ENCODE peak calls at places on chromosomes 3 and 15, in nine cellular contexts. One of them, this sample, is unnamed.
A peak's percentile ranks its signal among the peaks of the same experiment; 100 is the strongest.

GRCh38 chr3:50333744-50334328 is 5.8 kb upstream of the TUSC2 start:
- DNase-seq in left ventricle myocardium inferior: peak; percentile 64
- DNase-seq in OCI-LY7: no peak
- DNase-seq in psoas muscle: peak; percentile 71
- DNase-seq in body of pancreas: no peak
- DNase-seq in aorta: no peak
- DNase-seq in CD4-positive, alpha-beta memory T cell: peak; percentile 61
- DNase-seq in IMR-90: peak; percentile 86
- DNase-seq in A673: no peak
- DNase-seq in this sample: no peak

GRCh38 chr15:90160781-90161727 is 40.1 kb upstream of the SEMA4B start:
- DNase-seq in left ventricle myocardium inferior: no peak
- DNase-seq in OCI-LY7: no peak
- DNase-seq in psoas muscle: no peak
- DNase-seq in body of pancreas: peak; percentile 97
- DNase-seq in aorta: no peak
- DNase-seq in CD4-positive, alpha-beta memory T cell: no peak
- DNase-seq in IMR-90: no peak
- DNase-seq in A673: no peak
- DNase-seq in this sample: no peak

GRCh38 chr3:20069178-20069532 is 28.9 kb downstream of the KAT2B start:
- DNase-seq in left ventricle myocardium inferior: no peak
- DNase-seq in OCI-LY7: no peak
- DNase-seq in psoas muscle: no peak
- DNase-seq in body of pancreas: no peak
- DNase-seq in aorta: no peak
- DNase-seq in CD4-positive, alpha-beta memory T cell: no peak
- DNase-seq in IMR-90: no peak
- DNase-seq in A673: no peak
- DNase-seq in this sample: no peak

GRCh38 chr3:150968341-150968740 is 4.2 kb downstream of the CLRN1 start:
- DNase-seq in left ventricle myocardium inferior: no peak
- DNase-seq in OCI-LY7: no peak
- DNase-seq in psoas muscle: no peak
- DNase-seq in body of pancreas: no peak
- DNase-seq in aorta: no peak
- DNase-seq in CD4-positive, alpha-beta memory T cell: no peak
- DNase-seq in IMR-90: no peak
- DNase-seq in A673: no peak
- DNase-seq in this sample: no peak

GRCh38 chr3:114685053-114685630 is 391.3 kb downstream of the TIGIT start:
- DNase-seq in left ventricle myocardium inferior: no peak
- DNase-seq in OCI-LY7: no peak
- DNase-seq in psoas muscle: no peak
- DNase-seq in body of pancreas: no peak
- DNase-seq in aorta: no peak
- DNase-seq in CD4-positive, alpha-beta memory T cell: no peak
- DNase-seq in IMR-90: no peak
- DNase-seq in A673: no peak
- DNase-seq in this sample: no peak

GRCh38 chr3:186965141-186965879 is 35.0 kb downstream of the ST6GAL1 start:
- DNase-seq in left ventricle myocardium inferior: no peak
- DNase-seq in OCI-LY7: no peak
- DNase-seq in psoas muscle: no peak
- DNase-seq in body of pancreas: no peak
- DNase-seq in aorta: no peak
- DNase-seq in CD4-positive, alpha-beta memory T cell: no peak
- DNase-seq in IMR-90: peak; percentile 24
- DNase-seq in A673: peak; percentile 97
- DNase-seq in this sample: no peak

GRCh38 chr15:44094776-44095175 is 100.3 kb downstream of the FRMD5 start:
- DNase-seq in left ventricle myocardium inferior: no peak
- DNase-seq in OCI-LY7: no peak
- DNase-seq in psoas muscle: no peak
- DNase-seq in body of pancreas: no peak
- DNase-seq in aorta: no peak
- DNase-seq in CD4-positive, alpha-beta memory T cell: no peak
- DNase-seq in IMR-90: no peak
- DNase-seq in A673: peak; percentile 50
- DNase-seq in this sample: no peak

GRCh38 chr3:55296035-55296434 is 191.1 kb downstream of the WNT5A start:
- DNase-seq in left ventricle myocardium inferior: no peak
- DNase-seq in OCI-LY7: no peak
- DNase-seq in psoas muscle: no peak
- DNase-seq in body of pancreas: no peak
- DNase-seq in aorta: no peak
- DNase-seq in CD4-positive, alpha-beta memory T cell: no peak
- DNase-seq in IMR-90: peak; percentile 80
- DNase-seq in A673: no peak
- DNase-seq in this sample: no peak

GRCh38 chr3:143750856-143751255 is 97.4 kb downstream of the SLC9A9 start:
- DNase-seq in left ventricle myocardium inferior: no peak
- DNase-seq in OCI-LY7: no peak
- DNase-seq in psoas muscle: no peak
- DNase-seq in body of pancreas: no peak
- DNase-seq in aorta: no peak
- DNase-seq in CD4-positive, alpha-beta memory T cell: no peak
- DNase-seq in IMR-90: no peak
- DNase-seq in A673: peak; percentile 21
- DNase-seq in this sample: no peak

GRCh38 chr3:71062920-71063767 is 520.4 kb downstream of the FOXP1 start:
- DNase-seq in left ventricle myocardium inferior: no peak
- DNase-seq in OCI-LY7: no peak
- DNase-seq in psoas muscle: no peak
- DNase-seq in body of pancreas: no peak
- DNase-seq in aorta: no peak
- DNase-seq in CD4-positive, alpha-beta memory T cell: peak; percentile 53
- DNase-seq in IMR-90: peak; percentile 65
- DNase-seq in A673: no peak
- DNase-seq in this sample: no peak

DNA sequence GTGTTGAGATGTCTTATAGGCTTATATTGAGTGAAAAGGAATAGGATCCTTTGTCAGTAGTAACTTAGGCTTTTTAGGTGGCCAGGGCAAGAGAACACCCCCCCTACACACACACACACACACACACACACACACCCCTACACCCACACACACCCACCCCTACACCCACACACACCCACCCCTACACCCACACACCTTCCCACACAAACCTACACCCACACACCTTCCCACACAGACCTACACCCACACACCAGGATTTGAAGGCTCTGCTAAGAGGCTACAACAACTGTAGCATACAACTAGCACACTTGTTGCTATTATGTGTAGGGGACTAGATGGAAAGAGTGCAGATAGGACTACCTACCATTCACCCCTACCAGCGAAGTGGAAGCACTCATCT is 172.6 kb downstream of the PGPEP1L start:
- DNase-seq in left ventricle myocardium inferior: no peak
- DNase-seq in OCI-LY7: no peak
- DNase-seq in psoas muscle: no peak
- DNase-seq in body of pancreas: no peak
- DNase-seq in aorta: no peak
- DNase-seq in CD4-positive, alpha-beta memory T cell: no peak
- DNase-seq in IMR-90: no peak
- DNase-seq in A673: no peak
- DNase-seq in this sample: no peak
- H3K9me3 ChIP-seq in left ventricle myocardium inferior: peaks cover 46% of the 10 kb centered on the region
- H3K9me3 ChIP-seq in OCI-LY7: peaks cover 11% of the 10 kb centered on the region
- H3K9me3 ChIP-seq in psoas muscle: peaks cover 32% of the 10 kb centered on the region
- H3K9me3 ChIP-seq in body of pancreas: no peaks in the 10 kb centered on the region
- H3K9me3 ChIP-seq in aorta: peaks cover 3% of the 10 kb centered on the region
- H3K9me3 ChIP-seq in CD4-positive, alpha-beta memory T cell: peaks cover 7% of the 10 kb centered on the region
- H3K9me3 ChIP-seq in IMR-90: peaks cover 24% of the 10 kb centered on the region
- H3K9me3 ChIP-seq in A673: peaks cover 34% of the 10 kb centered on the region
- H3K9me3 ChIP-seq in this sample: peaks cover 7% of the 10 kb centered on the region

DNA sequence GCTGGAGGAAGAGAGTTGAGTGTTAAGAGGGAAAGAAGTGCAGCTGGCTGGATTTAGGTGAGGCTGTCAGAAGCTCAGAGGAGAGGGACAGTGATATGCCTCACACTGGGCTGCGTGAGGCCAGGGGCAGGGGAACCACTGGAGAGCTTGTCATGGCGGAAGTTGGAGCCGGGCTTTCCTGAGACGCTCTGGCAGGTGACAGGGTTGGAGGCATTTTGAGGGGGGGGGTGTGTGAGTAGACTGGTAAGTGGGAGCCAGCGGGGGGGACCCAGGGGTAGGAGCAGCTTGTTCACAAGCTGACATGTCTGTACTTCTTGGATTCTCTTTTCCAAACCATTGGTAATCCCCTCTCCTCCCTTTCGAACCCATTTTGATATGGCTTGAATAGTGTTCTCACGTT is 331.5 kb upstream of the RGMA start:
- DNase-seq in left ventricle myocardium inferior: no peak
- DNase-seq in OCI-LY7: no peak
- DNase-seq in psoas muscle: no peak
- DNase-seq in body of pancreas: no peak
- DNase-seq in aorta: no peak
- DNase-seq in CD4-positive, alpha-beta memory T cell: no peak
- DNase-seq in IMR-90: no peak
- DNase-seq in A673: no peak
- DNase-seq in this sample: no peak
- H3K9me3 ChIP-seq in left ventricle myocardium inferior: no peaks in the 10 kb centered on the region
- H3K9me3 ChIP-seq in OCI-LY7: no peaks in the 10 kb centered on the region
- H3K9me3 ChIP-seq in psoas muscle: no peaks in the 10 kb centered on the region
- H3K9me3 ChIP-seq in body of pancreas: no peaks in the 10 kb centered on the region
- H3K9me3 ChIP-seq in aorta: no peaks in the 10 kb centered on the region
- H3K9me3 ChIP-seq in CD4-positive, alpha-beta memory T cell: no peaks in the 10 kb centered on the region
- H3K9me3 ChIP-seq in IMR-90: peaks cover 42% of the 10 kb centered on the region
- H3K9me3 ChIP-seq in A673: no peaks in the 10 kb centered on the region
- H3K9me3 ChIP-seq in this sample: no peaks in the 10 kb centered on the region

GRCh38 chr15:50959717-50960116 is 51.2 kb downstream of the AP4E1 start:
- DNase-seq in left ventricle myocardium inferior: no peak
- DNase-seq in OCI-LY7: no peak
- DNase-seq in psoas muscle: no peak
- DNase-seq in body of pancreas: no peak
- DNase-seq in aorta: no peak
- DNase-seq in CD4-positive, alpha-beta memory T cell: no peak
- DNase-seq in IMR-90: no peak
- DNase-seq in A673: no peak
- DNase-seq in this sample: no peak

GRCh38 chr15:50968353-50968752 is 59.9 kb downstream of the AP4E1 start:
- DNase-seq in left ventricle myocardium inferior: no peak
- DNase-seq in OCI-LY7: no peak
- DNase-seq in psoas muscle: no peak
- DNase-seq in body of pancreas: no peak
- DNase-seq in aorta: no peak
- DNase-seq in CD4-positive, alpha-beta memory T cell: no peak
- DNase-seq in IMR-90: peak; percentile 26
- DNase-seq in A673: no peak
- DNase-seq in this sample: no peak

DNA sequence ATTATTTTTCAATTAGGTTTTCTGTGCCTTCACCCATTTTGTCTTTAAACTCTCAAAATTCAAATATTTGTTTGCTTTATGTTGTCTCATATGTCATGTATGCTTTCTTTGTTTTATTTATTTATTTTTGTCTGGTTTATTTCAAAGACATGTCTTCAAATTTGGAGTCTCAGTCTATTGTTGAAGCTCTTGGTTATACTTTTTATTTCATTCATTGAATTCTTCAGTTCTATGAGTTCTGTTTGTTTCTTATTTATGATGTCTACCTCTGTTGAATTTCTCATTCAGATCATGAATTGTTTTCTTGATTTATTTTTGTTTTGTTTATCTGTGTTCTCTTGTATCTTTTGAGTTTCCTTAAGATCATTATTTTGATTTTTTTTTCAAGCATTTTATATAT is 55.6 kb downstream of the AP4E1 start:
- DNase-seq in left ventricle myocardium inferior: no peak
- DNase-seq in OCI-LY7: no peak
- DNase-seq in psoas muscle: no peak
- DNase-seq in body of pancreas: no peak
- DNase-seq in aorta: no peak
- DNase-seq in CD4-positive, alpha-beta memory T cell: no peak
- DNase-seq in IMR-90: no peak
- DNase-seq in A673: no peak
- DNase-seq in this sample: no peak
- H3K9me3 ChIP-seq in left ventricle myocardium inferior: peaks cover 81% of the 10 kb centered on the region
- H3K9me3 ChIP-seq in OCI-LY7: peaks cover 30% of the 10 kb centered on the region
- H3K9me3 ChIP-seq in psoas muscle: peaks cover 40% of the 10 kb centered on the region
- H3K9me3 ChIP-seq in body of pancreas: no peaks in the 10 kb centered on the region
- H3K9me3 ChIP-seq in aorta: peaks cover 2% of the 10 kb centered on the region
- H3K9me3 ChIP-seq in CD4-positive, alpha-beta memory T cell: peaks cover 3% of the 10 kb centered on the region
- H3K9me3 ChIP-seq in IMR-90: peaks cover 7% of the 10 kb centered on the region
- H3K9me3 ChIP-seq in A673: peaks cover 24% of the 10 kb centered on the region
- H3K9me3 ChIP-seq in this sample: peaks cover 5% of the 10 kb centered on the region

GRCh38 chr3:107612581-107613182 is 89.9 kb downstream of the BBX start:
- DNase-seq in left ventricle myocardium inferior: no peak
- DNase-seq in OCI-LY7: no peak
- DNase-seq in psoas muscle: no peak
- DNase-seq in body of pancreas: no peak
- DNase-seq in aorta: no peak
- DNase-seq in CD4-positive, alpha-beta memory T cell: no peak
- DNase-seq in IMR-90: no peak
- DNase-seq in A673: no peak
- DNase-seq in this sample: no peak
- H3K9me3 ChIP-seq in left ventricle myocardium inferior: peaks cover 33% of the 10 kb centered on the region
- H3K9me3 ChIP-seq in OCI-LY7: peaks cover 16% of the 10 kb centered on the region
- H3K9me3 ChIP-seq in psoas muscle: peaks cover 6% of the 10 kb centered on the region
- H3K9me3 ChIP-seq in body of pancreas: no peaks in the 10 kb centered on the region
- H3K9me3 ChIP-seq in aorta: no peaks in the 10 kb centered on the region
- H3K9me3 ChIP-seq in CD4-positive, alpha-beta memory T cell: peaks cover 9% of the 10 kb centered on the region
- H3K9me3 ChIP-seq in IMR-90: peaks cover 3% of the 10 kb centered on the region
- H3K9me3 ChIP-seq in A673: peaks cover 10% of the 10 kb centered on the region
- H3K9me3 ChIP-seq in this sample: no peaks in the 10 kb centered on the region

GRCh38 chr3:179495483-179495882 is 44.2 kb upstream of the GNB4 start:
- DNase-seq in left ventricle myocardium inferior: no peak
- DNase-seq in OCI-LY7: no peak
- DNase-seq in psoas muscle: no peak
- DNase-seq in body of pancreas: no peak
- DNase-seq in aorta: no peak
- DNase-seq in CD4-positive, alpha-beta memory T cell: no peak
- DNase-seq in IMR-90: no peak
- DNase-seq in A673: no peak
- DNase-seq in this sample: no peak
- H3K9me3 ChIP-seq in left ventricle myocardium inferior: peaks cover 92% of the 10 kb centered on the region
- H3K9me3 ChIP-seq in OCI-LY7: peaks cover 20% of the 10 kb centered on the region
- H3K9me3 ChIP-seq in psoas muscle: peaks cover 40% of the 10 kb centered on the region
- H3K9me3 ChIP-seq in body of pancreas: peaks cover 2% of the 10 kb centered on the region
- H3K9me3 ChIP-seq in aorta: peaks cover 9% of the 10 kb centered on the region
- H3K9me3 ChIP-seq in CD4-positive, alpha-beta memory T cell: peaks cover 12% of the 10 kb centered on the region
- H3K9me3 ChIP-seq in IMR-90: peaks cover 21% of the 10 kb centered on the region
- H3K9me3 ChIP-seq in A673: peaks cover 32% of the 10 kb centered on the region
- H3K9me3 ChIP-seq in this sample: no peaks in the 10 kb centered on the region

DNA sequence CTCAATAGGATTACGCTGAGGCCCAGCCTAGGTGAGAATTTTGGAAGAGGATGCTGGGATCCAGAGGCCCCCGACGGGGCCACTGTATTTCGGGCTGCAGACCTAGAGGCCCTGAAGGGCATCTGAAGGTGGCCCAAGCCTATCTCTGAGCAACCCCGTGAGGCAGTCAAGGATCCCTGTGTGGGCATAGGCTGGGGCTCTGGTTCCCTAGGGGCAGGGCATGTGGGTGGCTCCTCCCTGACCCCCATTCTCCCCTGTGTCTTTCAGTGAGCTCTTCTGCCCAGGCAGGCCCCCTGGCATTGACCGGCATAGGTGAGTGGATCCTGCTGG is 216.0 kb downstream of the SNRPN start:
- DNase-seq in left ventricle myocardium inferior: no peak
- DNase-seq in OCI-LY7: no peak
- DNase-seq in psoas muscle: no peak
- DNase-seq in body of pancreas: no peak
- DNase-seq in aorta: no peak
- DNase-seq in CD4-positive, alpha-beta memory T cell: no peak
- DNase-seq in IMR-90: no peak
- DNase-seq in A673: no peak
- DNase-seq in this sample: no peak
- H3K9me3 ChIP-seq in left ventricle myocardium inferior: peaks cover 63% of the 10 kb centered on the region
- H3K9me3 ChIP-seq in OCI-LY7: no peaks in the 10 kb centered on the region
- H3K9me3 ChIP-seq in psoas muscle: peaks cover 17% of the 10 kb centered on the region
- H3K9me3 ChIP-seq in body of pancreas: no peaks in the 10 kb centered on the region
- H3K9me3 ChIP-seq in aorta: peaks cover 6% of the 10 kb centered on the region
- H3K9me3 ChIP-seq in CD4-positive, alpha-beta memory T cell: peaks cover 16% of the 10 kb centered on the region
- H3K9me3 ChIP-seq in IMR-90: peaks cover 42% of the 10 kb centered on the region
- H3K9me3 ChIP-seq in A673: peaks cover 21% of the 10 kb centered on the region
- H3K9me3 ChIP-seq in this sample: no peaks in the 10 kb centered on the region

This sample was measured in T-helper 17 cell.